ENCODE peak calls at places on chromosomes 1 and 21, in seven cellular contexts. O is endothelial cell; M is cardiac fibroblast; A is mucosa of descending colon; J is epithelial cell of esophagus; B is CD4-positive, alpha-beta T cell; L is IMR-90. N is an unnamed sample.
A peak's percentile ranks its signal among the peaks of the same experiment; 100 is the strongest.

GRCh38 chr1:91501527-91501859 is 842 bp downstream of the CDC7 start:
- DNase-seq in O (no peak), J (peak; percentile 48), A (no peak), B (no peak), L (peak; percentile 32), M (peak; percentile 64), N (no peak)

GRCh38 chr1:43373034-43373940 is 5.5 kb upstream of the ELOVL1 start:
- DNase-seq in A (no peak), M (peak; percentile 91), L (peak; percentile 88), O (no peak), J (peak; percentile 95), B (no peak), N (no peak)

GRCh38 chr1:47434051-47434842 is 3.6 kb upstream of the FOXD2 start:
- DNase-seq in L (peak; percentile 64), J (peak; percentile 47), A (peak; percentile 67), M (peak; percentile 53), B (no peak), O (peak; percentile 56), N (no peak)

GRCh38 chr1:183913556-183913955 is 108.6 kb downstream of the RGL1 start:
- DNase-seq in O (no peak), B (no peak), A (no peak), L (peak; percentile 39), M (peak; percentile 71), J (no peak), N (no peak)

GRCh38 chr1:52337439-52337838 is 28.6 kb downstream of the CC2D1B start:
- DNase-seq in B (no peak), O (no peak), A (no peak), M (no peak), J (no peak), L (no peak), N (no peak)

GRCh38 chr1:55930931-55931271 is 648.5 kb downstream of the PLPP3 start:
- DNase-seq in A (no peak), L (no peak), B (no peak), M (no peak), O (no peak), J (no peak), N (no peak)

GRCh38 chr1:239212841-239213240 is 173.5 kb upstream of the CHRM3 start:
- DNase-seq in B (no peak), L (no peak), O (no peak), J (no peak), A (no peak), M (no peak), N (no peak)

GRCh38 chr1:30611741-30612309 is 111.6 kb downstream of the MATN1 start:
- DNase-seq in A (no peak), O (no peak), M (no peak), B (no peak), L (no peak), J (no peak), N (no peak)

GRCh38 chr1:34827341-34827941 is 32.1 kb downstream of the SMIM12 start:
- DNase-seq in B (no peak), L (no peak), O (no peak), M (no peak), A (no peak), J (no peak), N (no peak)

GRCh38 chr1:75521658-75522057 is 89.3 kb downstream of the SLC44A5 start:
- DNase-seq in A (no peak), M (no peak), O (no peak), J (no peak), B (no peak), L (no peak), N (no peak)

GRCh38 chr1:23470282-23471070 is 13.5 kb downstream of the ASAP3 start:
- DNase-seq in J (no peak), B (no peak), M (peak; percentile 86), A (no peak), O (no peak), L (peak; percentile 49), N (no peak)

GRCh38 chr21:43659136-43660000 is at the start of the genes HSF2BP and RRP1B:
- DNase-seq in A (peak; percentile 87), O (peak; percentile 86), L (peak; percentile 79), B (peak; percentile 84), M (peak; percentile 81), J (peak; percentile 88), N (peak; percentile 85)

GRCh38 chr21:44751799-44752636 is 40.6 kb upstream of the TSPEAR start:
- DNase-seq in J (no peak), A (no peak), M (no peak), L (no peak), O (no peak), B (no peak), N (no peak)

GRCh38 chr1:180631766-180632325 is at the start of gene XPR1:
- DNase-seq in J (peak; percentile 99), A (peak; percentile 98), L (peak; percentile 99), M (peak; percentile 99), O (peak; percentile 94), B (peak; percentile 96), N (peak; percentile 84)

GRCh38 chr1:155499953-155500621 is 62.5 kb downstream of the ASH1L start:
- DNase-seq in O (no peak), A (no peak), L (no peak), J (peak; percentile 17), M (no peak), B (no peak), N (no peak)

GRCh38 chr1:167455786-167456446 is 62.4 kb downstream of the CD247 start:
- DNase-seq in A (peak; percentile 43), B (peak; percentile 61), L (no peak), M (peak; percentile 2), J (no peak), O (peak; percentile 35), N (no peak)

GRCh38 chr1:58183286-58183685 is 363.2 kb downstream of the OMA1 start:
- DNase-seq in O (no peak), J (no peak), B (no peak), L (no peak), A (no peak), M (no peak), N (no peak)

GRCh38 chr1:59104191-59104760 is 192.6 kb upstream of the FGGY start:
- DNase-seq in B (no peak), J (no peak), O (no peak), L (no peak), M (no peak), A (no peak), N (no peak)

GRCh38 chr1:92066321-92066720 is 8.9 kb downstream of the SETSIP start:
- DNase-seq in M (no peak), J (no peak), B (no peak), L (no peak), O (no peak), A (no peak), N (no peak)

GRCh38 chr1:179815642-179816041 is 62.0 kb downstream of the TOR1AIP2 start:
- DNase-seq in A (no peak), O (no peak), L (no peak), J (no peak), M (no peak), B (no peak), N (no peak)

GRCh38 chr1:21884456-21885235 is 52.5 kb downstream of the HSPG2 start:
- DNase-seq in O (no peak), J (no peak), L (no peak), B (no peak), M (no peak), A (no peak), N (no peak)

DNA sequence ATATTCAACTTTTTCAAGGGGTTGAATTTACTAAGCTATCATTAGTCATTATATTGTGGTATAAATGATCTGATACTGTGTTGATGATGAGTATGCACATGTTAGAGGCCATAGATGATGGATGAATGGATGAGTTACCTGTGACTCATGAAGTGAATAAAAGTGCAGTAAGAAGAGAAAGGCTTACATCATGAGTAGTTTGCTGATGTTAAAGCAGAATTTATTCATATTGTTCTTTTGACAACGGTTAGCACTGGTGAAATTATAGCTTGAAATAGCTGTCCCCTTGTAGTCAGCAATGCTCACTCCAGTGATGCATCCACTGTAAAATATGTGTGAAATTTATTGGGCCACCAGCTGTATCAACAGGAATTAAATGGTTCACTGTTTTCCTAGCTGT is 541.0 kb upstream of the ZRANB2 start:
- DNase-seq in B (no peak), M (peak; percentile 81), A (no peak), J (peak; percentile 84), L (peak; percentile 90), O (no peak), N (no peak)
- TF ChIP-seq CTCF in B (no peak), M (no peak), A (no peak), J (no peak), L (no peak), O (no peak), N (no peak)

DNA sequence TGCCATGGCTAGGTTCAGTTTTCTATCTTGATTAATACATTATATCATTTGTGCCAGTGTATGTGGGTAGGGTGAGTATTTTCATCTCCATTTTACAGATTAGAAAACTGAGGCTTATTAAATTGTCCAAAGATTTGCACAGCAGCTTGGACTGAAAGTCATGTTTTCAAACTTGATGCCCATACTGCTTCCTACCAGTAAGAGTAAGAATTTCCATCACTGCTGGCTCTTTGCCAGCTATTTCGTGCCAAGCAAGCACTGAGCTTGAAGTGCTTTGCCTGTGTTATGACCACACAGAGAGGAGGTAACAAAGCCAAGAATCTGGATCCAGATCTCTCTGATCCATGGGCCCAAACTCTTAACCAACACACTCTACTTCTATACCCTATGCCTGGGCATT is 295.0 kb downstream of the VAV3 start:
- DNase-seq in L (peak; percentile 2), B (no peak), O (no peak), J (peak; percentile 81), A (peak; percentile 71), M (peak; percentile 3), N (no peak)
- TF ChIP-seq CTCF in L (no peak), B (no peak), O (no peak), J (no peak), A (no peak), M (no peak), N (no peak)

DNA sequence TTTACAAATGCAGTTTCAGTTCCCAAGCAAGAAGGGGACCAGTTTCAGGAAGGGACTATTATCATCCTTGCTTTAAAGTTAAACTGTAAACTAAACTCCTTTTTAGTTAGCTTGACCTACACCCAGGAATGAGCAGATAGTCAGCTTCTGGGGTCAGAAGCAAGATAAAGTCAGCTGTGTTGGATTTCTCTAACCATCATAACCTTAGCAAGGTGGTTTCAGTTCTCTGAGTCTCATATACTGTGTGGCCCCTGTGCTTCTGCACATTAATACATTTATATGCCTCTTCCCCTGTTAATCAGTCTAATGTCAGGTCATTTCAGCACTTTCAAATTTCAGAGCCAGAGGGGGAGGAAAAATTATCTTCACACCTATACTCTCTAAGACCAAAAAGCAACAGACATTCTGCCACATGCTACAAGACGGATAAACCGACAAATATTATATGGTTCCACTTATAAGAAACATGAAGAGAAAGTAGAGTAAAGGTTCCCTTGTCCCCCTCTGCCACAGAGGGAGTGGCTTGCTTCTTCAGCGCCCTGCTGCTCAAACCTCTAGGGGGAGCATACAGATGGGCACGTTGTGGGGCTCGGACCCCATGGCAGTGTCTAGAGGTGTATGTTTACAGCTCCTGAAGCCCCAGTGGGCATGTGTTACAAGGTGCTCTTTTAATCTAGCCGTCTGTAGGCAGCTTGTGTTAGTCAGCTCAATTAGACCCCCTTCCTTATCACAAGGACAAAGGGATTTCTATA is 89.1 kb downstream of the SMYD3 start:
- DNase-seq in M (no peak), J (no peak), L (no peak), B (no peak), O (no peak), A (no peak), N (no peak)
- TF ChIP-seq CTCF in M (no peak), J (no peak), L (no peak), B (no peak), O (no peak), A (no peak), N (no peak)

DNA sequence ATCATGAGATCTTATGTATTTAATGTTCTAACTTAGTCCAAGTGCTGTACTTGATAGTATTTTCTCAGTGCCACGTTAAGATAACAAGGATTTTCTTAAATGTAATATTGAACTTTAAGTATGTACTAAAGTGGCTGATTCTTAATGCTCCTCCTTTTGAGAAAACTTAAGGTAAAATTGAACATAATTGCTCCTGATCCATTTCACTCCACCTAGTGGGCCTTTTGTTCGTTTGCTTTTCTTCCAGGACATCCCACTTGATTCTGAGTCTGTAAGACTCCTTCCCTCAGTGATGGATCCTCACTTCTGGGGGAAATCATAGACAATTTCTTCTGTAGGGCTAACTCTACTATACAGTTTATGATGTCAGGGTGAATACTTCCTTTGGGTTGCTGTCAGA is 173.1 kb downstream of the LMO4 start:
- DNase-seq in O (no peak), A (no peak), B (no peak), J (no peak), M (peak; percentile 30), L (peak; percentile 8), N (no peak)
- TF ChIP-seq CTCF in O (no peak), A (no peak), B (no peak), J (peak; percentile 22), M (no peak), L (no peak), N (no peak)